ENCODE peak calls at places on chromosomes 12 and 14, in six cellular contexts. R is HepG2, H is stomach, S is A549, O is suprapubic skin, Y is tibial nerve. N is an unnamed sample.

GRCh38 chr12:122437656-122438121 is 15.2 kb upstream of the CLIP1 start:
- DNase-seq in R (no peak), H (peak; percentile 28), S (no peak), O (peak; percentile 82), Y (no peak), N (peak; percentile 91)

GRCh38 chr12:26606911-26607310 is 226.1 kb downstream of the ITPR2 start:
- DNase-seq in R (no peak), H (no peak), S (no peak), O (no peak), Y (no peak), N (no peak)

GRCh38 chr14:33237102-33237501 is 298.4 kb downstream of the NPAS3 start:
- DNase-seq in R (no peak), H (no peak), S (no peak), O (no peak), Y (no peak), N (no peak)

GRCh38 chr14:81694419-81694818 is 160.8 kb upstream of the SEL1L start:
- DNase-seq in R (no peak), H (no peak), S (no peak), O (no peak), Y (no peak), N (no peak)

GRCh38 chr12:14961466-14962155 is at the start of gene ARHGDIB:
- DNase-seq in R (no peak), H (peak; percentile 51), S (no peak), O (no peak), Y (no peak), N (no peak)

GRCh38 chr14:101442451-101442850 is 118.8 kb upstream of the DIO3 start:
- DNase-seq in R (no peak), H (no peak), S (no peak), O (no peak), Y (no peak), N (no peak)

GRCh38 chr12:65891219-65891618 is 66.9 kb downstream of the HMGA2 start:
- DNase-seq in R (no peak), H (no peak), S (no peak), O (no peak), Y (no peak), N (no peak)

GRCh38 chr12:89245090-89245489 is 107.2 kb downstream of the DUSP6 start:
- DNase-seq in R (no peak), H (no peak), S (no peak), O (no peak), Y (no peak), N (no peak)

GRCh38 chr12:66861157-66861750 is 182.4 kb upstream of the GRIP1 start:
- DNase-seq in R (peak; percentile 31), H (peak; percentile 65), S (peak; percentile 18), O (no peak), Y (peak; percentile 74), N (peak; percentile 63)

GRCh38 chr14:97924922-97925613 is 1127.9 kb downstream of the VRK1 start:
- DNase-seq in R (no peak), H (no peak), S (no peak), O (no peak), Y (no peak), N (no peak)

GRCh38 chr12:127145929-127146789 is 1120.8 kb upstream of the TMEM132C start:
- DNase-seq in R (no peak), H (peak; percentile 69), S (peak; percentile 68), O (peak; percentile 79), Y (peak; percentile 21), N (peak; percentile 83)

GRCh38 chr12:15899282-15899870 is 11.8 kb upstream of the DERA start:
- DNase-seq in R (peak; percentile 30), H (no peak), S (no peak), O (no peak), Y (no peak), N (no peak)

GRCh38 chr12:70353780-70354640 is 12.1 kb upstream of the KCNMB4 start:
- DNase-seq in R (no peak), H (no peak), S (no peak), O (no peak), Y (no peak), N (no peak)

GRCh38 chr12:52166672-52167071 is 25.1 kb downstream of the KRT80 start:
- DNase-seq in R (no peak), H (no peak), S (no peak), O (no peak), Y (no peak), N (no peak)

GRCh38 chr12:48865141-48865440 is 579 bp downstream of the RND1 start:
- DNase-seq in R (no peak), H (no peak), S (no peak), O (no peak), Y (no peak), N (no peak)

GRCh38 chr14:91866061-91866460 is 1.3 kb downstream of the TC2N start:
- DNase-seq in R (no peak), H (no peak), S (no peak), O (no peak), Y (no peak), N (no peak)

GRCh38 chr12:123983822-123984485 is 10.9 kb downstream of the ZNF664 start:
- DNase-seq in R (peak; percentile 74), H (peak; percentile 41), S (peak; percentile 51), O (no peak), Y (peak; percentile 31), N (no peak)

GRCh38 chr14:32038876-32039275 is 38.2 kb upstream of the ARHGAP5 start:
- DNase-seq in R (no peak), H (no peak), S (no peak), O (no peak), Y (no peak), N (no peak)

DNA sequence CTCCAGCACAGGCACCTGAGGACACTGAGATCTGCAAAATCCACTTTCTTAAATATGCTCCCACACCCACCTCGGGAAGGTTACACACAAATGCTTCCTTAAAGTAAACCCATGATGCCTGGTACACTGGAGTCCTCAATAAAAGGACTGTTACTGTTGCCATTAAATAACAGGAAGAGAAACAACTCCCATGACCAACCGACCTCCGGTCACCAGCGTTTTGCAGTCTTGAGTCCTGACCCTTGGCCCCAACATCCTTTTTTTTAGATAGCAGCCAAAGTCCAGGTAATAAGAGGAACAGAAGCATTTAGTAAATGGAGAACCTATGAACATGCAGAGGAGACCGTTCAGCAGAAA is 42.4 kb downstream of the ITPK1 start:
- DNase-seq in R (no peak), H (no peak), S (no peak), O (no peak), Y (no peak), N (no peak)
- TF ChIP-seq EP300 in R (no peak), H (no peak), S (no peak), O (no peak), Y (no peak), N (no peak)

DNA sequence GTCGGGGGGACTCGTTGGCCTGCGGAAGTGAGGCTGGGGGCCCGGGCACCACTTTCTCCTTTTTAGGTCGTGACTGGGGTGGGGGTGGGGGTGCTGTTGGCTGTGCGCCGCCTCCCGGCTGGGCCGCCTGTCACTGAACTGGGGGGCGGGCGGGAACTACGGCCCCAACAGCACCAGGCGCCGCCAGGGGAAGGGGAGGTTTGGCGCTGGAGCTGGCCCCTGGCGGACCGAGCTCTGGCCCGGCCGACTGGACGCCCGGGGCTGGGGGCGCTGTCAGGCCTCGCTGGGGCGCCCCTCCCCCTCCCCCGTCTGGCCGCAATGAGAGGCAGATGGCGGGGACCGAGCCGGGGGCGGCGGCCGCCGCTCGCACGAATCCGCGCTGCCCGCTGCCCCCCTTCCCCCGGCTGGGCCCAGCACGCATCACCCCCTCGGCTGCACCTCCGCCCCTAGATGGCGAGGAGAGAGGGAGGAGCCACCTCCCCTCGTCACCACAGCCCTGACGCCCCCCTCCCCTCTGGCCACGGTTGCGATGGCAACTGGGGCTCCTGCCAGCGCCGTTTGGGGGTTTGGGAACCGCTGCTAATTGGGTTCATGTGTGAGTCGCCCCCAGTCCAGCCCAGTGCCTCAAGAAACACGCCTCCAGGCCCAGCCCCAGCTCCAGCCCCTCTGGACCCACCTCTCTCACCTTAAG is 723 bp downstream of the NFATC4 start:
- DNase-seq in R (no peak), H (no peak), S (no peak), O (peak; percentile 87), Y (peak; percentile 39), N (peak; percentile 89)
- TF ChIP-seq POLR2A in R (no peak), H (no peak), S (no peak), O (no peak), Y (no peak), N (no peak)

GRCh38 chr12:11813422-11813813 is 163.9 kb downstream of the ETV6 start:
- DNase-seq in R (no peak), H (no peak), S (no peak), O (no peak), Y (no peak), N (no peak)

GRCh38 chr12:11815397-11815796 is 165.9 kb downstream of the ETV6 start:
- DNase-seq in R (no peak), H (no peak), S (no peak), O (no peak), Y (no peak), N (no peak)

GRCh38 chr12:11814362-11814761 is 164.9 kb downstream of the ETV6 start:
- DNase-seq in R (peak; percentile 43), H (no peak), S (no peak), O (no peak), Y (no peak), N (no peak)

GRCh38 chr12:11810962-11811361 is 161.5 kb downstream of the ETV6 start:
- DNase-seq in R (no peak), H (no peak), S (no peak), O (no peak), Y (no peak), N (no peak)

DNA sequence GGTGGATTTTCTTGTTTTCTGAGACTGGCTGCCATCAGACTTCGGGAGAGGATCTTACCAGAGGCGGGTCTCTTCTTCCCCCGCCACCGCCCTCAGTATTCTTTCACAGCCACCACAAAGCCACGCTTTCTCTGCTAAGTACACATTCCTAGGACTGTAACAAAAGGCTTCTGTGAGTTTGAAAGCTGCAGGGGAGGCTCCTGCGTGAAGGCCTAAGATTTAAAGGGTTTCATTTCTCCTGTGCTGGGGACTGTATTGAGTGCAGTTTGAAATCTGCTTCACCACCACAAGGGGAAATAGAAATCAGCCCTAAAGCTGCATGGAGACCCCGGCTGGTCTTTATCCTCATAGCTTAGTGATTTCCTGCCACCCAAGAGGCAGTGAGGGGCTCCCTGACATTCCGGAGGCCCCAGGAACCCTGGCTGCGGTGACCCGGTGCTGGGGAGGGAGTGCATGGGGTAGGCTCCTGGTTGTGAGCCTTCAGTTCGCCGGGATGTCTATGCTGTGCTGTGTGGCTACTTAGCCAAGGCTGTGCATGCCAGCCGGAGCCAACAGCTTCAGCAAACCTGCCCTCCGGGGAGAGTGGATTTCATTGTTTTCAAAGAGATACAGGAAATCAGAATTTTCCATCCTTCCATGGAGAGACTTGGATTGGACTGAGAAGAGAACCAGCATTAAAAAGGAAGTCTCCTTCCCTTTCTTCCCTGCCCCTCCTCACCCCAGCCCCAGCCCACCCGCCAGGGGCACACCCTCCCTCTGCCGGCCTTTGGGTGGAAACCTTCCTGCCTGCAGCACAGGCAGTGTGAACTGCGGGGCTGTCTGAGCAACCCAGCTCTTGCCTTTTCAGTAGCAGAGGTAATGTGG is 163.3 kb downstream of the ETV6 start:
- DNase-seq in R (peak; percentile 78), H (no peak), S (no peak), O (no peak), Y (no peak), N (no peak)
- TF ChIP-seq CTCF in R (peak; percentile 45), H (peak; percentile 17), S (no peak), O (no peak), Y (no peak), N (peak; percentile 23)

GRCh38 chr12:82025462-82025861 is 266.3 kb upstream of the PPFIA2 start:
- DNase-seq in R (no peak), H (no peak), S (no peak), O (no peak), Y (no peak), N (no peak)

GRCh38 chr12:82027612-82028011 is 268.5 kb upstream of the PPFIA2 start:
- DNase-seq in R (no peak), H (no peak), S (no peak), O (no peak), Y (no peak), N (no peak)

GRCh38 chr12:82034769-82035168 is 275.6 kb upstream of the PPFIA2 start:
- DNase-seq in R (no peak), H (no peak), S (no peak), O (no peak), Y (no peak), N (no peak)

GRCh38 chr12:82028772-82029171 is 269.6 kb upstream of the PPFIA2 start:
- DNase-seq in R (no peak), H (no peak), S (no peak), O (no peak), Y (no peak), N (no peak)
- TF ChIP-seq EP300 in R (no peak), H (no peak), S (no peak), O (no peak), Y (no peak), N (no peak)